ENCODE peak calls at places on chromosome 19, in seven cellular contexts. B, O, L, C, N, S and D are unnamed samples.

GRCh38 chr19:14091885-14092462 is 1.4 kb upstream of the SAMD1 start:
- DNase-seq in S (no peak), C (no peak), O (no peak), B (no peak), L (no peak), N (no peak), D (no peak)

GRCh38 chr19:35587326-35587725 is 1.4 kb downstream of the PMIS2 start:
- DNase-seq in B (no peak), O (no peak), S (no peak), C (no peak), L (no peak), N (no peak), D (no peak)

GRCh38 chr19:11949201-11949600 is 15.6 kb upstream of the ZNF763 start:
- DNase-seq in N (no peak), L (no peak), S (no peak), C (no peak), O (no peak), B (no peak), D (no peak)

GRCh38 chr19:6516018-6516658 is 14.0 kb upstream of the TUBB4A start:
- DNase-seq in O (peak), B (peak), L (no peak), C (peak), S (peak), N (peak), D (peak)

GRCh38 chr19:15892012-15892411 is 5.9 kb downstream of the CYP4F2 start:
- DNase-seq in S (no peak), O (no peak), N (no peak), L (no peak), B (no peak), C (no peak), D (no peak)

GRCh38 chr19:5138606-5139594 is 170.0 kb downstream of the KDM4B start:
- DNase-seq in N (peak), O (peak), L (peak), S (no peak), C (no peak), B (peak), D (peak)

GRCh38 chr19:35908977-35909683 is 1.0 kb upstream of the TYROBP start:
- DNase-seq in L (no peak), B (peak), O (peak), N (peak), C (no peak), S (no peak), D (peak)

GRCh38 chr19:33440682-33441081 is 67.2 kb downstream of the CEBPG start:
- DNase-seq in C (no peak), O (no peak), S (no peak), N (no peak), B (peak), L (no peak), D (peak)

GRCh38 chr19:41030651-41031050 is 39.6 kb downstream of the CYP2B6 start:
- DNase-seq in O (no peak), S (no peak), N (no peak), L (no peak), B (no peak), C (peak), D (no peak)

GRCh38 chr19:18419699-18420460 is 682 bp downstream of the SSBP4 start:
- DNase-seq in L (no peak), N (peak), C (peak), O (no peak), B (peak), S (no peak), D (no peak)

GRCh38 chr19:35261356-35262100 is 7.2 kb upstream of the USF2 start:
- DNase-seq in O (no peak), B (peak), S (no peak), C (no peak), L (no peak), N (peak), D (no peak)

GRCh38 chr19:16457195-16457953 is 14.4 kb downstream of the EPS15L1 start:
- DNase-seq in O (no peak), N (peak), B (peak), S (no peak), L (no peak), C (peak), D (no peak)

GRCh38 chr19:4347521-4347920 is 4.2 kb downstream of the MPND start:
- DNase-seq in C (no peak), O (no peak), L (no peak), N (no peak), B (no peak), S (no peak), D (no peak)

GRCh38 chr19:4196009-4196408 is 13.5 kb downstream of the ANKRD24 start:
- DNase-seq in C (no peak), N (no peak), L (no peak), B (no peak), S (no peak), O (no peak), D (no peak)

GRCh38 chr19:980133-980998 is 3.8 kb upstream of the WDR18 start:
- DNase-seq in O (no peak), L (no peak), B (no peak), N (no peak), C (no peak), S (no peak), D (no peak)

GRCh38 chr19:16373989-16374388 is 49.4 kb downstream of the KLF2 start:
- DNase-seq in L (no peak), O (no peak), S (no peak), B (peak), N (no peak), C (no peak), D (peak)

GRCh38 chr19:1097810-1098176 is 2.6 kb upstream of the POLR2E start:
- DNase-seq in N (no peak), C (no peak), L (no peak), O (no peak), S (no peak), B (peak), D (no peak)

GRCh38 chr19:18091217-18091608 is 4.5 kb upstream of the IL12RB1 start:
- DNase-seq in N (peak), S (no peak), L (peak), O (peak), C (no peak), B (peak), D (peak)

GRCh38 chr19:53538378-53539109 is 599 bp downstream of the ZNF331 start:
- DNase-seq in C (no peak), O (no peak), L (no peak), N (peak), S (no peak), B (no peak), D (no peak)

GRCh38 chr19:29119582-29119981 is 93.4 kb downstream of the UQCRFS1 start:
- DNase-seq in O (no peak), S (no peak), C (no peak), N (no peak), L (no peak), B (no peak), D (no peak)

GRCh38 chr19:15900504-15900903 is 2.6 kb upstream of the CYP4F2 start:
- DNase-seq in L (no peak), C (no peak), N (no peak), S (no peak), B (no peak), O (no peak), D (no peak)

GRCh38 chr19:53908106-53908932 is 759 bp upstream of the CACNG7 start:
- DNase-seq in B (peak), C (peak), O (no peak), N (peak), L (no peak), S (no peak), D (no peak)

GRCh38 chr19:6056801-6057650 is 53.3 kb downstream of the RFX2 start:
- DNase-seq in O (peak), N (peak), L (no peak), B (peak), S (peak), C (peak), D (peak)

GRCh38 chr19:55179570-55180484 is at the start of gene SYT5:
- DNase-seq in O (no peak), L (peak), B (no peak), S (no peak), N (peak), C (no peak), D (no peak)

GRCh38 chr19:34126966-34127365 is 45.3 kb upstream of the LSM14A start:
- DNase-seq in O (no peak), L (no peak), N (no peak), S (no peak), B (no peak), C (no peak), D (no peak)

DNA sequence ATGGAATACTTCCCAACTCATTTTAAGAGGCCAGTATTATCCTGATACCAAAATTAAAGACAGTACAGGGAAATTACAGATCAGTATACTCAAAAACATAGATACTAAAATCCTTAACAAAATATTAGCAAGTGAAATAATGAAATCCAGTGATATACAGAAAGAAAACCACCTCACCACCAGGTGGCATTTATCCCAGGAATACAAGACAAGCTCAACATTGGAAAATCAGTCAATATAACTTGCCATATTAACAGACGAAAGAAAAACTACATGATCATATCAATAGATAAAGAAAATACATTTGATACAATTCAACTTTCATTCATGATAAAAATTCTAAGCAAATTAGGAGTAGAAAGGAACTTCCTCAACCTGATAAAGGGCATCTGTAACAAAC is 6.7 kb upstream of the GNA15 start:
- DNase-seq in B (no peak), L (no peak), C (no peak), O (no peak), N (no peak), S (no peak), D (no peak)
- TF ChIP-seq CTCF in B (peak), L (peak), C (no peak), O (no peak), N (no peak), S (peak), D (peak)

GRCh38 chr19:38583219-38583984 is 34.4 kb downstream of the MAP4K1 start:
- DNase-seq in L (no peak), C (no peak), N (no peak), B (no peak), S (no peak), O (no peak), D (no peak)

GRCh38 chr19:38580080-38580479 is 37.7 kb downstream of the MAP4K1 start:
- DNase-seq in B (no peak), O (no peak), S (no peak), N (no peak), C (no peak), L (no peak), D (no peak)

GRCh38 chr19:38577826-38578225 is 39.9 kb downstream of the MAP4K1 start:
- DNase-seq in S (no peak), B (no peak), N (no peak), L (no peak), C (no peak), O (no peak), D (no peak)
- TF ChIP-seq CTCF in S (no peak), B (no peak), N (no peak), L (no peak), C (no peak), O (no peak), D (no peak)

DNA sequence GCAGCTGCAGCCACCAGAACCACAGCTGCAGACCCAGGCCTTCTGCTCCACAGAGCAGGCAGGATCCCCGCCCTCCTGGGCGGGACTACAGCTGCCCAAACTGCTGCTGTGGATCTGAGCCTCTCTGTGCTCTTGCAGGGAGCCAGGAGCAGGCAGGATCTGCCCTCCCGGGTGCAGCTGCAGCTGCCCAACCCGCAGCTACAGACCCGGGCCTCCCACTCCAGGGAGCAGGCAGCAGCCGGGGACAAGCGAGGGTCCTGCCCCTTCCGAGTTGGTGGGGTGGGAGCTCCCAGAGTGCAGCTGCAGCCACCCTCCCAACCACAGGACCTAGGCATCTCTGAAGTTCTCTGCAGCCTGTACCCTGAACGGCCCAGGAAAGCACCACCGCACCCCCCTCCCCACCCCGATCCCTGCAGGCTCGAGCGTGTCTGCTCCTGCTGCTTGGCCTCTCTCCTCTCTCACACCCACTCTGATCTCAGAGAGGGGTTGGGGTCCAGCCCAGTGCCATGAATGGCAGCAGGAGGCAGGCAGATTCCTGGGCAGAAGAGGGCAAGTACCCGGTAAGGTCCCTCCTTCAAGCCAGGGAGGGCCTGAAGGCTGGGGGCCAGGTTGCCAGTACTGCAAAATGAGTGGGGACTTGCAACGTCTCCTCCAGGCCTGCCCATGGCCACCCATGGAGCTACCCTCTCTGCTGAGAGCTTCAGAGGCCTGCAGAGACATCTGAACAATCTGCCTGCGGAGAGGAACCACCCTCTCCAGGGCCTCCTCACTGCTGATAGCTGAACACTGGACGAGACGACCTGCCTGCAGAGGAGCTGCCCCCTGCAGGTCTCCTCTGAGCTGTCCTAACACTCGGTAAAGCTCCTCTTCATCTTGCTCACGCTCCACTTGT is 16.4 kb upstream of the EMP3 start:
- DNase-seq in B (no peak), C (no peak), O (no peak), L (no peak), S (no peak), N (no peak), D (no peak)
- TF ChIP-seq CTCF in B (peak), C (no peak), O (no peak), L (no peak), S (peak), N (no peak), D (no peak)

GRCh38 chr19:43723588-43723987 is 7.7 kb downstream of the IRGC start:
- DNase-seq in N (no peak), L (no peak), S (no peak), C (no peak), B (no peak), O (no peak), D (no peak)
- TF ChIP-seq CTCF in N (no peak), L (no peak), S (no peak), C (no peak), B (peak), O (no peak), D (peak)

GRCh38 chr19:2477141-2477710 is 1.3 kb downstream of the GADD45B start:
- DNase-seq in C (peak), L (no peak), N (peak), B (peak), S (no peak), O (no peak), D (no peak)

GRCh38 chr19:2477732-2478191 is 1.8 kb downstream of the GADD45B start:
- DNase-seq in N (no peak), C (peak), B (peak), L (no peak), S (no peak), O (no peak), D (no peak)

GRCh38 chr19:2478756-2479555 is 3.0 kb downstream of the GADD45B start:
- DNase-seq in B (peak), C (peak), S (no peak), N (peak), O (peak), L (peak), D (peak)

GRCh38 chr19:2479556-2480194 is 3.7 kb downstream of the GADD45B start:
- DNase-seq in C (no peak), N (no peak), O (no peak), S (no peak), B (no peak), L (no peak), D (no peak)

DNA sequence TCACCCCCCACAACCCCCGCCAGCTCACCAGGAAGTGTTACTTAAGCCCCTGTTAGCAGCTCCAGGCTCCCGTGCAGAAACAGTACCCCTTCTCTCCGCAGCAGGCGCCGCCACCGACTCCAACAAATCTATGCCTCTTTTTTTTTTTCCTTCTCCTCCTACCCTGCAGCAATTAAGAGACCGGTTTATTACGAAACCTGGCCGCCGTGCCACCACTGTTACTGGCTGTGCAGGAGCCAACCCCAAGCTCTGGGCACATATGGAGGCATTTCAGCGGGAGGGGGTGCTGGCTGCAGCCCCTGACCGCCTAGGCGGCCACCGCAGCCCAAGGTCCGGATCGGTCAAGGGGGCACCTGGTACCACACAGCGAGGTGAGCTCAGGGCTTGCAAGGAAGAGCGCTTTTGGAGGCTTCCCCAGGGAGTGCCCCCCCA is 2.4 kb downstream of the GADD45B start:
- DNase-seq in C (no peak), B (peak), N (peak), S (no peak), L (peak), O (peak), D (peak)
- TF ChIP-seq CTCF in C (peak), B (no peak), N (no peak), S (peak), L (no peak), O (no peak), D (peak)

GRCh38 chr19:13060233-13060963 is 42.3 kb downstream of the LYL1 start:
- DNase-seq in N (peak), L (no peak), O (no peak), C (peak), B (no peak), S (no peak), D (no peak)
- TF ChIP-seq CTCF in N (no peak), L (no peak), O (no peak), C (no peak), B (no peak), S (no peak), D (no peak)

GRCh38 chr19:7933411-7933810 is 7.5 kb upstream of the CTXN1 start:
- DNase-seq in O (no peak), C (no peak), B (no peak), L (no peak), S (no peak), N (no peak), D (no peak)
- TF ChIP-seq CTCF in O (no peak), C (no peak), B (peak), L (no peak), S (peak), N (no peak), D (peak)

GRCh38 chr19:47794526-47794925 is 9.8 kb downstream of the TPRX1 start:
- DNase-seq in C (no peak), L (no peak), S (no peak), O (no peak), N (no peak), B (no peak), D (no peak)
- TF ChIP-seq CTCF in C (no peak), L (no peak), S (no peak), O (no peak), N (no peak), B (no peak), D (no peak)

DNA sequence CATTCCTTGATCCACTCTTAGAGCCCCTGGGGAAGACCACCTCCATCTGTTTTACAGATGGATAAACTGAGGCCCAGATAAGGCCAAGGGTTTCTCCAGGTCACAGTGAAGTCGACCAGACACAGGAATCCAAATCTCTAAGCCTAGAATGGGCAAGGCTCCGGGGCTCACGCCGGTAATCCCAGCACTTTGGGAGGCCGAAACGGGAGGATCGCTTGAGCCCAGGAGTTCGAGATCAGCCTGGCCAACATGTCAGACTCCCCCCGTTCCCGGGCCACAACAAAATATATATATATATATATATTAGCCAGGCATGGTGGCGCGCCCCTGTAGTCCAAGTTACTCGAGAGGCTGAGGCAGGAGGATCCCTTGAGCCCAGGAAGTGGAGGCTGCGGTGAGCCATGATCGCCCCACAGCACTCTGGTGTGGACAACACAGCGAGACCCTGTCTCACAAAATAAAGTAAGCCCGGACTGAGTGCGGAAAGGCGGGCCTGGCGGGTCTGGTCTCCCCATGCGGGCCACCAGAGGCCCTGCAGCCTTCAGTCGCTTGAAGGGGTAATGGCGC is 615 bp upstream of the RPL13A start:
- DNase-seq in S (no peak), L (no peak), N (no peak), O (no peak), C (no peak), B (no peak), D (no peak)
- TF ChIP-seq CTCF in S (no peak), L (no peak), N (no peak), O (no peak), C (no peak), B (no peak), D (no peak)

GRCh38 chr19:45820413-45821102 is 5.5 kb upstream of the RSPH6A start:
- DNase-seq in N (no peak), B (no peak), L (no peak), C (no peak), S (no peak), O (no peak), D (no peak)
- TF ChIP-seq CTCF in N (no peak), B (no peak), L (no peak), C (no peak), S (no peak), O (no peak), D (no peak)